ENCODE peak calls at places on chromosome 9, in ten cellular contexts. S, E, N, C, K, A, V, Z, W and O are unnamed samples.
A peak's percentile ranks its signal among the peaks of the same experiment; 100 is the strongest.

GRCh38 chr9:74463825-74464224 is 33.3 kb upstream of the RORB start:
- DNase-seq in S (no peak), E (no peak), N (no peak), C (no peak), K (no peak), A (no peak), V (no peak), Z (no peak), W (no peak), O (no peak)

GRCh38 chr9:136974834-136975535 is 2.3 kb upstream of the PTGDS start:
- DNase-seq in S (no peak), E (no peak), N (no peak), C (no peak), K (no peak), A (no peak), V (no peak), Z (no peak), W (no peak), O (no peak)

GRCh38 chr9:14692918-14693861 is at the start of gene ZDHHC21:
- DNase-seq in S (peak; percentile 53), E (no peak), N (peak; percentile 76), C (peak; percentile 37), K (peak; percentile 63), A (peak; percentile 71), V (peak; percentile 55), Z (no peak), W (peak; percentile 67), O (peak; percentile 51)

GRCh38 chr9:105245720-105246161 is 1.3 kb downstream of the SLC44A1 start:
- DNase-seq in S (no peak), E (no peak), N (no peak), C (no peak), K (no peak), A (no peak), V (no peak), Z (peak; percentile 41), W (no peak), O (no peak)

GRCh38 chr9:76734716-76735115 is 29.5 kb upstream of the PCA3 start:
- DNase-seq in S (no peak), E (no peak), N (no peak), C (no peak), K (no peak), A (no peak), V (no peak), Z (no peak), W (no peak), O (no peak)

GRCh38 chr9:98922721-98923435 is 20.8 kb upstream of the COL15A1 start:
- DNase-seq in S (peak; percentile 62), E (no peak), N (no peak), C (peak; percentile 42), K (no peak), A (no peak), V (no peak), Z (no peak), W (no peak), O (peak; percentile 43)

GRCh38 chr9:109118802-109119438 is 827 bp downstream of the TMEM245 start:
- DNase-seq in S (peak; percentile 25), E (no peak), N (peak; percentile 35), C (peak; percentile 15), K (peak; percentile 1), A (peak; percentile 43), V (peak; percentile 17), Z (no peak), W (no peak), O (peak; percentile 27)

GRCh38 chr9:68492801-68493200 is 47.9 kb downstream of the TMEM252 start:
- DNase-seq in S (no peak), E (no peak), N (no peak), C (no peak), K (no peak), A (peak; percentile 30), V (no peak), Z (no peak), W (peak; percentile 18), O (no peak)

GRCh38 chr9:110214090-110214489 is 6.1 kb upstream of the C9orf152 start:
- DNase-seq in S (no peak), E (no peak), N (no peak), C (peak; percentile 30), K (peak; percentile 43), A (no peak), V (no peak), Z (no peak), W (no peak), O (no peak)

GRCh38 chr9:95425910-95426551 is 90.7 kb downstream of the PTCH1 start:
- DNase-seq in S (peak; percentile 24), E (no peak), N (no peak), C (peak; percentile 74), K (no peak), A (no peak), V (peak; percentile 16), Z (no peak), W (no peak), O (peak; percentile 32)
- H3K4me3 ChIP-seq in S (peak overlapping the region; percentile 52), E (peak overlapping the region; percentile 36), N (peak overlapping the region; percentile 48), C (peak overlapping the region; percentile 19), K (peak overlapping the region; percentile 38), A (peak overlapping the region; percentile 29), V (peak overlapping the region; percentile 47), Z (peak overlapping the region; percentile 92), W (peak overlapping the region; percentile 29), O (peak overlapping the region; percentile 35)

GRCh38 chr9:121191235-121191634 is 10.4 kb downstream of the RAB14 start:
- DNase-seq in S (no peak), E (no peak), N (no peak), C (no peak), K (no peak), A (no peak), V (no peak), Z (no peak), W (no peak), O (no peak)
- H3K4me3 ChIP-seq in S (no peak overlapping the region), E (no peak overlapping the region), N (no peak overlapping the region), C (no peak overlapping the region), K (no peak overlapping the region), A (no peak overlapping the region), V (no peak overlapping the region), Z (no peak overlapping the region), W (no peak overlapping the region), O (no peak overlapping the region)

DNA sequence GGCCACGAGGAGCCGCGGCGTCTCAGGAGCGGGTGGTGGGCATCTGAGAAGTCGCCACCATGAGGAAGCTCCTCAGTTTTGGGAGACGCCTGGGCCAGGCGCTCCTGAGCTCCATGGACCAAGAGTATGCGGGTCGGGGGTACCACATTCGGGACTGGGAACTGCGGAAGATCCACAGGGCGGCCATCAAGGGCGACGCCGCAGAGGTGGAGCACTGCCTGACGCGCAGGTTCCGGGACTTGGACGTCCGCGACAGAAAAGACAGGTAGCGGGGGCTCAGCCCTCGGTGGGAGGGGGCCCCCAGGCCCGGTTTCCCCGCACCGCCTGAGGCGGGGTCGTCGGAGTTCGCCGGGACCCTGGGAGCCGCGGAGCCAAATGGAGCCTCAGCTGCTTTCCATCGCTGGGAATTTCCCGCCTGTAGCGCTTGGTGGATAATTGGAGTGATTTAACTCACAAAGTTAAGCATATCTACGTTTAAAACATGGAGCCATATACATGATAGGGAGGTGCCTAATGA is 438 bp downstream of the ANKRD18B start:
- DNase-seq in S (no peak), E (no peak), N (peak; percentile 34), C (no peak), K (no peak), A (no peak), V (no peak), Z (no peak), W (peak; percentile 26), O (no peak)
- H3K4me3 ChIP-seq in S (peak overlapping the region; percentile 48), E (peak overlapping the region; percentile 50), N (peak overlapping the region; percentile 43), C (peak overlapping the region; percentile 93), K (peak overlapping the region; percentile 45), A (no peak overlapping the region), V (peak overlapping the region; percentile 42), Z (peak overlapping the region; percentile 69), W (peak overlapping the region; percentile 39), O (peak overlapping the region; percentile 61)

GRCh38 chr9:27412081-27412480 is 112.0 kb upstream of the IFNK start:
- DNase-seq in S (no peak), E (no peak), N (no peak), C (no peak), K (no peak), A (no peak), V (no peak), Z (no peak), W (no peak), O (no peak)
- H3K4me3 ChIP-seq in S (no peak overlapping the region), E (no peak overlapping the region), N (no peak overlapping the region), C (no peak overlapping the region), K (no peak overlapping the region), A (no peak overlapping the region), V (no peak overlapping the region), Z (no peak overlapping the region), W (no peak overlapping the region), O (no peak overlapping the region)

GRCh38 chr9:127153484-127153883 is 31.0 kb upstream of the ANGPTL2 start:
- DNase-seq in S (no peak), E (no peak), N (no peak), C (no peak), K (no peak), A (peak; percentile 15), V (no peak), Z (no peak), W (no peak), O (no peak)

GRCh38 chr9:127155314-127155713 is 32.9 kb upstream of the ANGPTL2 start:
- DNase-seq in S (no peak), E (no peak), N (no peak), C (no peak), K (no peak), A (peak; percentile 15), V (no peak), Z (no peak), W (no peak), O (no peak)

GRCh38 chr9:127154003-127154389 is 31.6 kb upstream of the ANGPTL2 start:
- DNase-seq in S (no peak), E (no peak), N (no peak), C (no peak), K (no peak), A (peak; percentile 16), V (no peak), Z (no peak), W (no peak), O (no peak)

GRCh38 chr9:127158995-127159801 is 36.8 kb upstream of the ANGPTL2 start:
- DNase-seq in S (peak; percentile 89), E (peak; percentile 51), N (peak; percentile 74), C (peak; percentile 92), K (peak; percentile 87), A (peak; percentile 91), V (peak; percentile 66), Z (no peak), W (no peak), O (peak; percentile 83)

DNA sequence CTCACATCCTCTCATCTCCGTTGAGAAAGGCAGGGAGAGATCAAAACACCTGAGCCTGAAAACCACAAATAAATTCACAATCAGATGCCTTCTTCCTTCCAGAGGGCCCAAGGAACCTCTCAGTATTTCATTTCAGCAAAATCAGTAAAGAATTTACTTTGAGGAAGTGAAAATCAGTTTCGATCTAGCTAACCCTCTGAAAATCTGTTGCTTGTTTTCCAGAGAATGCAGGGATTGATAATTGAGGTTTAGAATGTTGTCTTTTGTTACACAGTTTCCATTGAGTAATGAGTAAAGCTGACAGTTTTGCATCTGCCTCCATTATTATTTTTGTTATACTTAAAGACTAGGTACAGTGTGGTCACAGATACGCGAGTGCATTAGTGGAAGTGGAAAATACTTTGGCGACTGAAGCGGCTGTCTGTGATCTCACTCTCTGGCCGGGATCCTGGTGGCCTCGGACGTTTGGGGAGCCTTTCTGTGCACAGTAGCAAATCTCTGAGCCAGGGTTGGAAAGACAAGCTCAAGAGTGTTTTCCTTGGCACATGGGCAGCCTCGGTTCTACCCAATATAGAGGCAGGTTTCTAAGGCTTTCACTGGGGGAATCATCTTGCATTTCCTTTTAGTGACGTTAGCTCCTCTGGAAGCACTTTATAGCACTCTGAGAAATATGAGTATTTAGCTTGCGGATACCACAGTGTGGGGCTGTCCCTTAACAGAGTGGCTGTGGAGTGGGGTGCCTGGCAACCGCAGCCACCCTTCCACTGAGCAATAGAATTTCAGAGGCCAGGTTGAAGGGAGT is 32.2 kb upstream of the ANGPTL2 start:
- DNase-seq in S (no peak), E (no peak), N (peak; percentile 46), C (peak; percentile 35), K (peak; percentile 73), A (peak; percentile 39), V (peak; percentile 79), Z (no peak), W (no peak), O (peak; percentile 95)
- H3K4me3 ChIP-seq in S (no peak overlapping the region), E (no peak overlapping the region), N (no peak overlapping the region), C (no peak overlapping the region), K (peak overlapping the region; percentile 0), A (no peak overlapping the region), V (no peak overlapping the region), Z (no peak overlapping the region), W (no peak overlapping the region), O (no peak overlapping the region)